ENCODE peak calls at places on chromosome 9, in seven cellular contexts. One of them, this sample, is unnamed. For H3K4me1, the result is how much of the 10 kb centered on the place peaks cover.

GRCh38 chr9:17135578-17135904 is 701 bp downstream of the CNTLN start:
- DNase-seq in heart right ventricle: no peak
- DNase-seq in lung: no peak
- DNase-seq in PC-3: peak
- DNase-seq in transverse colon: no peak
- DNase-seq in HCT116: no peak
- DNase-seq in CD4-positive, CD25-positive, alpha-beta regulatory T cell: no peak
- DNase-seq in this sample: no peak

GRCh38 chr9:101165131-101165530 is 136.6 kb downstream of the PLPPR1 start:
- DNase-seq in heart right ventricle: no peak
- DNase-seq in lung: no peak
- DNase-seq in PC-3: no peak
- DNase-seq in transverse colon: no peak
- DNase-seq in HCT116: no peak
- DNase-seq in CD4-positive, CD25-positive, alpha-beta regulatory T cell: no peak
- DNase-seq in this sample: no peak

GRCh38 chr9:73613092-73613701 is 461.5 kb downstream of the ANXA1 start:
- DNase-seq in heart right ventricle: no peak
- DNase-seq in lung: no peak
- DNase-seq in PC-3: no peak
- DNase-seq in transverse colon: no peak
- DNase-seq in HCT116: no peak
- DNase-seq in CD4-positive, CD25-positive, alpha-beta regulatory T cell: no peak
- DNase-seq in this sample: no peak

GRCh38 chr9:93091453-93092081 is 4.5 kb upstream of the CARD19 start:
- DNase-seq in heart right ventricle: no peak
- DNase-seq in lung: no peak
- DNase-seq in PC-3: peak
- DNase-seq in transverse colon: no peak
- DNase-seq in HCT116: peak
- DNase-seq in CD4-positive, CD25-positive, alpha-beta regulatory T cell: no peak
- DNase-seq in this sample: no peak

GRCh38 chr9:92147030-92147853 is 32.0 kb upstream of the SPTLC1 start:
- DNase-seq in heart right ventricle: no peak
- DNase-seq in lung: peak
- DNase-seq in PC-3: peak
- DNase-seq in transverse colon: peak
- DNase-seq in HCT116: peak
- DNase-seq in CD4-positive, CD25-positive, alpha-beta regulatory T cell: no peak
- DNase-seq in this sample: peak

GRCh38 chr9:117211280-117211679 is 203.6 kb downstream of the ASTN2 start:
- DNase-seq in heart right ventricle: no peak
- DNase-seq in lung: no peak
- DNase-seq in PC-3: no peak
- DNase-seq in transverse colon: no peak
- DNase-seq in HCT116: no peak
- DNase-seq in CD4-positive, CD25-positive, alpha-beta regulatory T cell: no peak
- DNase-seq in this sample: no peak

GRCh38 chr9:99606955-99607354 is 214.7 kb upstream of the NR4A3 start:
- DNase-seq in heart right ventricle: no peak
- DNase-seq in lung: no peak
- DNase-seq in PC-3: no peak
- DNase-seq in transverse colon: no peak
- DNase-seq in HCT116: no peak
- DNase-seq in CD4-positive, CD25-positive, alpha-beta regulatory T cell: no peak
- DNase-seq in this sample: no peak

GRCh38 chr9:80586786-80587185 is 1015.0 kb downstream of the TLE4 start:
- DNase-seq in heart right ventricle: no peak
- DNase-seq in lung: no peak
- DNase-seq in PC-3: no peak
- DNase-seq in transverse colon: no peak
- DNase-seq in HCT116: no peak
- DNase-seq in CD4-positive, CD25-positive, alpha-beta regulatory T cell: no peak
- DNase-seq in this sample: no peak

GRCh38 chr9:113556877-113557593 is 93.5 kb downstream of the RGS3 start:
- DNase-seq in heart right ventricle: no peak
- DNase-seq in lung: no peak
- DNase-seq in PC-3: peak
- DNase-seq in transverse colon: no peak
- DNase-seq in HCT116: no peak
- DNase-seq in CD4-positive, CD25-positive, alpha-beta regulatory T cell: no peak
- DNase-seq in this sample: no peak

GRCh38 chr9:93298498-93299417 is 114.8 kb downstream of the WNK2 start:
- DNase-seq in heart right ventricle: no peak
- DNase-seq in lung: no peak
- DNase-seq in PC-3: no peak
- DNase-seq in transverse colon: no peak
- DNase-seq in HCT116: no peak
- DNase-seq in CD4-positive, CD25-positive, alpha-beta regulatory T cell: no peak
- DNase-seq in this sample: no peak

GRCh38 chr9:93218671-93219420 is 34.9 kb downstream of the WNK2 start:
- DNase-seq in heart right ventricle: no peak
- DNase-seq in lung: no peak
- DNase-seq in PC-3: no peak
- DNase-seq in transverse colon: no peak
- DNase-seq in HCT116: no peak
- DNase-seq in CD4-positive, CD25-positive, alpha-beta regulatory T cell: no peak
- DNase-seq in this sample: no peak

GRCh38 chr9:35682083-35682482 is 7.6 kb downstream of the TPM2 start:
- DNase-seq in heart right ventricle: no peak
- DNase-seq in lung: no peak
- DNase-seq in PC-3: no peak
- DNase-seq in transverse colon: no peak
- DNase-seq in HCT116: no peak
- DNase-seq in CD4-positive, CD25-positive, alpha-beta regulatory T cell: no peak
- DNase-seq in this sample: no peak

GRCh38 chr9:120413121-120414048 is 166.6 kb downstream of the CDK5RAP2 start:
- DNase-seq in heart right ventricle: no peak
- DNase-seq in lung: no peak
- DNase-seq in PC-3: no peak
- DNase-seq in transverse colon: no peak
- DNase-seq in HCT116: no peak
- DNase-seq in CD4-positive, CD25-positive, alpha-beta regulatory T cell: no peak
- DNase-seq in this sample: peak

GRCh38 chr9:120390637-120391190 is 189.3 kb downstream of the CDK5RAP2 start:
- DNase-seq in heart right ventricle: no peak
- DNase-seq in lung: no peak
- DNase-seq in PC-3: no peak
- DNase-seq in transverse colon: no peak
- DNase-seq in HCT116: no peak
- DNase-seq in CD4-positive, CD25-positive, alpha-beta regulatory T cell: no peak
- DNase-seq in this sample: no peak

GRCh38 chr9:5441043-5441442 is 3.3 kb upstream of the PLGRKT start:
- DNase-seq in heart right ventricle: no peak
- DNase-seq in lung: no peak
- DNase-seq in PC-3: peak
- DNase-seq in transverse colon: no peak
- DNase-seq in HCT116: no peak
- DNase-seq in CD4-positive, CD25-positive, alpha-beta regulatory T cell: no peak
- DNase-seq in this sample: no peak

GRCh38 chr9:32839013-32839442 is 55.7 kb downstream of the TMEM215 start:
- DNase-seq in heart right ventricle: no peak
- DNase-seq in lung: no peak
- DNase-seq in PC-3: no peak
- DNase-seq in transverse colon: peak
- DNase-seq in HCT116: no peak
- DNase-seq in CD4-positive, CD25-positive, alpha-beta regulatory T cell: no peak
- DNase-seq in this sample: no peak

GRCh38 chr9:95508242-95508967 is 8.4 kb downstream of the PTCH1 start:
- DNase-seq in heart right ventricle: peak
- DNase-seq in lung: no peak
- DNase-seq in PC-3: no peak
- DNase-seq in transverse colon: no peak
- DNase-seq in HCT116: no peak
- DNase-seq in CD4-positive, CD25-positive, alpha-beta regulatory T cell: no peak
- DNase-seq in this sample: no peak

GRCh38 chr9:107274953-107275422 is 8.1 kb upstream of the RAD23B start:
- DNase-seq in heart right ventricle: no peak
- DNase-seq in lung: no peak
- DNase-seq in PC-3: peak
- DNase-seq in transverse colon: no peak
- DNase-seq in HCT116: peak
- DNase-seq in CD4-positive, CD25-positive, alpha-beta regulatory T cell: no peak
- DNase-seq in this sample: no peak

GRCh38 chr9:347667-348292 is 133.1 kb downstream of the DOCK8 start:
- DNase-seq in heart right ventricle: no peak
- DNase-seq in lung: no peak
- DNase-seq in PC-3: peak
- DNase-seq in transverse colon: no peak
- DNase-seq in HCT116: peak
- DNase-seq in CD4-positive, CD25-positive, alpha-beta regulatory T cell: no peak
- DNase-seq in this sample: no peak

GRCh38 chr9:127568618-127568970 is 43.5 kb upstream of the STXBP1 start:
- DNase-seq in heart right ventricle: no peak
- DNase-seq in lung: no peak
- DNase-seq in PC-3: no peak
- DNase-seq in transverse colon: no peak
- DNase-seq in HCT116: no peak
- DNase-seq in CD4-positive, CD25-positive, alpha-beta regulatory T cell: no peak
- DNase-seq in this sample: no peak

GRCh38 chr9:127567119-127567897 is 44.8 kb upstream of the STXBP1 start:
- DNase-seq in heart right ventricle: peak
- DNase-seq in lung: peak
- DNase-seq in PC-3: peak
- DNase-seq in transverse colon: peak
- DNase-seq in HCT116: no peak
- DNase-seq in CD4-positive, CD25-positive, alpha-beta regulatory T cell: no peak
- DNase-seq in this sample: peak

GRCh38 chr9:127566351-127567001 is 45.6 kb upstream of the STXBP1 start:
- DNase-seq in heart right ventricle: no peak
- DNase-seq in lung: peak
- DNase-seq in PC-3: peak
- DNase-seq in transverse colon: peak
- DNase-seq in HCT116: no peak
- DNase-seq in CD4-positive, CD25-positive, alpha-beta regulatory T cell: no peak
- DNase-seq in this sample: no peak

GRCh38 chr9:127568971-127569818 is 42.9 kb upstream of the STXBP1 start:
- DNase-seq in heart right ventricle: peak
- DNase-seq in lung: peak
- DNase-seq in PC-3: peak
- DNase-seq in transverse colon: peak
- DNase-seq in HCT116: no peak
- DNase-seq in CD4-positive, CD25-positive, alpha-beta regulatory T cell: peak
- DNase-seq in this sample: peak

GRCh38 chr9:127567898-127568617 is 44.0 kb upstream of the STXBP1 start:
- DNase-seq in heart right ventricle: peak
- DNase-seq in lung: no peak
- DNase-seq in PC-3: no peak
- DNase-seq in transverse colon: peak
- DNase-seq in HCT116: no peak
- DNase-seq in CD4-positive, CD25-positive, alpha-beta regulatory T cell: peak
- DNase-seq in this sample: peak
- H3K4me1 ChIP-seq in heart right ventricle: half or more
- H3K4me1 ChIP-seq in lung: under half
- H3K4me1 ChIP-seq in PC-3: half or more
- H3K4me1 ChIP-seq in transverse colon: half or more
- H3K4me1 ChIP-seq in HCT116: half or more
- H3K4me1 ChIP-seq in CD4-positive, CD25-positive, alpha-beta regulatory T cell: under half
- H3K4me1 ChIP-seq in this sample: under half

DNA sequence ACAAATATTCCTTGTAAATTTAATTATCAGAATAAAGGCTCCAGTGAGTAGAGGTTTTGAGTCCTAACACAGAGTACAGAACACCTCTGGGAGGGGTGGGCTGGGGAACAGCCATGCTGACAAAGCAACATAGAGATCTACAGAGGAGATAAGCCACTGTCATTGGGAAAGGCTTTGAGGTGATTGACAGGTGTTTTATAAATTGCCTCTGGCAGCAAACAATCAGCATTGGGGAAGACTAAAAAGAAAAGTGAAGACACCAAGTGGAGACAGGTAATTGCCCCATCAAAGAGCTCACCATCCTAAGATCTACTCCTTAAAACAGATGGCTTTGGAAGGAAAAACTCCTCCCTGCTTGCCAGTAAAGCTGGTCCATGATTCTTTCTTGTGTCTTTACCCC is 189.7 kb upstream of the TLE4 start:
- DNase-seq in heart right ventricle: no peak
- DNase-seq in lung: no peak
- DNase-seq in PC-3: no peak
- DNase-seq in transverse colon: no peak
- DNase-seq in HCT116: no peak
- DNase-seq in CD4-positive, CD25-positive, alpha-beta regulatory T cell: no peak
- DNase-seq in this sample: no peak
- H3K4me3 ChIP-seq in heart right ventricle: no peak
- H3K4me3 ChIP-seq in lung: no peak
- H3K4me3 ChIP-seq in PC-3: no peak
- H3K4me3 ChIP-seq in transverse colon: no peak
- H3K4me3 ChIP-seq in HCT116: no peak
- H3K4me3 ChIP-seq in CD4-positive, CD25-positive, alpha-beta regulatory T cell: no peak
- H3K4me3 ChIP-seq in this sample: no peak

DNA sequence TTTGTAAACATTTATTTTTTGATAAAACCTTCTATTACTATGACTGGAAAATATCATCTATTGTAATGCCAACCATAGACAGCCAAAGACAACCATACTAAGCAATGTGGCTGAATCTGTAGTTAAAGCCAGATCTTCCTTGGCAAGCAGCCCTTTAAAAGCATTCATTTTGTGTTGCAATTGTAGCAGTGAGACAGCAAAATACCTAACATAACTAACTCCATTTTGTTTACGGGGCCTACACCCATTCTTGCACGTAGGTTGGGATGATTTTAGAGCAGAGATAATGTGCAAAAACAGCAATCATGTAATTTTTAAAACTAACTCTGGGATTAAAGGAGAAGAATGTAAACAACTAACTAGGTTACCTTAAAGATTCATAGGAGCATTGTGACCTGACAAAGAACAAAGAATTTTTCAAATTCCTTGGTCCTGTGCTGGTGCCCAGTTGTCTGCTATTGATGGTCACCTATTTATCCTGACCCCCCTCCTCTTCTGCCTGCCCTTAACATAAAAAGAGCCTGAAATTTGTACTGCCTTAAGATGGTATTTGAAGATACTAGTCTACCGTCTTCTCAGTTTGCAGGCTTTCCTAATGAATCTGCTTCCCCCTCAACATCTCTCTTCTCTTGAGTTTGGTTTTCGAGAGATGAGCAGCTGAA is 10.6 kb downstream of the IFNA1 start:
- DNase-seq in heart right ventricle: no peak
- DNase-seq in lung: no peak
- DNase-seq in PC-3: no peak
- DNase-seq in transverse colon: no peak
- DNase-seq in HCT116: no peak
- DNase-seq in CD4-positive, CD25-positive, alpha-beta regulatory T cell: no peak
- DNase-seq in this sample: no peak
- H3K4me1 ChIP-seq in heart right ventricle: under half
- H3K4me1 ChIP-seq in lung: under half
- H3K4me1 ChIP-seq in PC-3: under half
- H3K4me1 ChIP-seq in transverse colon: under half
- H3K4me1 ChIP-seq in HCT116: under half
- H3K4me1 ChIP-seq in CD4-positive, CD25-positive, alpha-beta regulatory T cell: under half
- H3K4me1 ChIP-seq in this sample: under half

DNA sequence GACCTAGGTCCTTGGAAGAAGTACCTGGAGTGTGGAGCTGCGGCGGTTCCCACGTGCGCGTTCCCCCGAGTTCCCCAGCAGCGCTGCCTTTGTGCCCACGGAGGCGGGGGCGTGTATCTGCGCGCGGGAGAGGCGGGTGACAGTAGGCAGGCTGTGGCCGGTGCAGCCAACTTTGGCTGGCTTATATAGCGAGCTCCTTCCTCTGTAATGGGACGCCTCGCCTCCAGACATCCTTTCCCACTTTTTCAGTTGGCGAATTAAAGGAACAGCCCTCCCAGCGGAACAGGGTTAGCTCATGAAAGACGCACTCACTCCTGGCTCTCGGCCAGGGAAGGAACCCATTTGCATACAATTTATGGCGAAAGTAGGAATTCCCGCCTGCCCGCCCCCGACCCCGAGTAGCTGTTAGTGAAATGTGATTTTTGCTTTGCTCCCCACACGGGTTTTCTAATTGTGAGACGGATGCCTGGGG is at the start of gene TNC:
- DNase-seq in heart right ventricle: peak
- DNase-seq in lung: peak
- DNase-seq in PC-3: peak
- DNase-seq in transverse colon: peak
- DNase-seq in HCT116: no peak
- DNase-seq in CD4-positive, CD25-positive, alpha-beta regulatory T cell: no peak
- DNase-seq in this sample: peak
- H3K4me3 ChIP-seq in heart right ventricle: peak
- H3K4me3 ChIP-seq in lung: peak
- H3K4me3 ChIP-seq in PC-3: peak
- H3K4me3 ChIP-seq in transverse colon: peak
- H3K4me3 ChIP-seq in HCT116: peak
- H3K4me3 ChIP-seq in CD4-positive, CD25-positive, alpha-beta regulatory T cell: no peak
- H3K4me3 ChIP-seq in this sample: no peak